ENCODE peak calls at places on chromosomes 4 and X, in eight cellular contexts. B is posterior cingulate gyrus; M is non-pigmented ciliary epithelial cell; E is NCI-H526 treated with DMSO at 0.1 percent for 48 hours; A is AG10803; R is heart right ventricle; H is NK-92 treated with Interleukin-12 subunit alpha and Interleukin-12 subunit beta, amount 100 ng/mL, for 24 hours; Z is NCI-H510A treated with DMSO at 0.1 percent for 48 hours. G is an unnamed sample.

GRCh38 chr4:7843831-7844230 is 95.8 kb downstream of the AFAP1 start:
- DNase-seq in Z (no peak), B (no peak), H (no peak), M (no peak), E (no peak), A (no peak), R (no peak), G (no peak)

GRCh38 chrX:39336709-39337294 is 535.5 kb downstream of the MID1IP1 start:
- DNase-seq in M (no peak), E (no peak), R (no peak), B (no peak), A (no peak), Z (peak; percentile 43), H (no peak), G (no peak)

GRCh38 chrX:118499295-118499694 is 3.7 kb downstream of the DOCK11 start:
- DNase-seq in H (no peak), B (no peak), E (peak; percentile 79), A (no peak), Z (peak; percentile 12), M (no peak), R (no peak), G (no peak)

GRCh38 chr4:105146286-105147219 is at the start of gene TET2:
- DNase-seq in H (no peak), A (peak; percentile 80), E (peak; percentile 50), Z (peak; percentile 34), B (peak; percentile 82), R (peak; percentile 79), M (peak; percentile 55), G (peak; percentile 76)

GRCh38 chrX:20026278-20026677 is 35.4 kb upstream of the BCLAF3 start:
- DNase-seq in E (no peak), B (no peak), M (peak; percentile 15), R (no peak), Z (no peak), A (peak; percentile 61), H (no peak), G (no peak)

GRCh38 chr4:144831971-144832370 is 186.0 kb downstream of the HHIP start:
- DNase-seq in A (no peak), M (no peak), B (no peak), H (no peak), R (no peak), E (no peak), Z (peak; percentile 2), G (no peak)

GRCh38 chr4:145814246-145814645 is 124.4 kb downstream of the ZNF827 start:
- DNase-seq in B (no peak), M (no peak), H (no peak), E (no peak), A (no peak), R (no peak), Z (no peak), G (no peak)

GRCh38 chr4:187739771-187740170 is 255.8 kb upstream of the ZFP42 start:
- DNase-seq in Z (no peak), E (no peak), M (no peak), B (no peak), R (no peak), A (no peak), H (no peak), G (no peak)

GRCh38 chr4:19961092-19961491 is 290.6 kb upstream of the SLIT2 start:
- DNase-seq in B (no peak), Z (no peak), R (no peak), A (peak; percentile 91), E (no peak), H (no peak), M (no peak), G (no peak)

GRCh38 chr4:161799687-161800086 is 364.1 kb downstream of the FSTL5 start:
- DNase-seq in Z (peak; percentile 83), A (no peak), R (no peak), B (no peak), E (no peak), H (no peak), M (no peak), G (no peak)

GRCh38 chr4:40190880-40191815 is 5.7 kb upstream of the RHOH start:
- DNase-seq in E (peak; percentile 84), Z (peak; percentile 54), H (no peak), M (no peak), B (no peak), A (no peak), R (no peak), G (no peak)

GRCh38 chr4:53185853-53186590 is 179.8 kb downstream of the SCFD2 start:
- DNase-seq in M (no peak), R (no peak), H (no peak), E (no peak), B (no peak), Z (no peak), A (peak; percentile 81), G (no peak)

GRCh38 chr4:186104895-186105720 is 604 bp downstream of the FAM149A start:
- DNase-seq in R (peak; percentile 27), M (no peak), H (no peak), B (no peak), E (no peak), Z (no peak), A (no peak), G (no peak)

GRCh38 chrX:117707948-117708743 is 408.5 kb downstream of the KLHL13 start:
- DNase-seq in H (no peak), Z (no peak), B (no peak), R (no peak), A (no peak), E (no peak), M (no peak), G (no peak)

GRCh38 chrX:22912598-22912997 is 87.2 kb upstream of the DDX53 start:
- DNase-seq in Z (no peak), E (no peak), R (no peak), H (no peak), B (no peak), A (no peak), M (no peak), G (no peak)

GRCh38 chr4:150229538-150229937 is 151.3 kb downstream of the DCLK2 start:
- DNase-seq in M (peak; percentile 45), B (no peak), E (no peak), Z (no peak), R (no peak), A (peak; percentile 43), H (no peak), G (no peak)

GRCh38 chr4:151574968-151575367 is 166.0 kb downstream of the FHIP1A start:
- DNase-seq in E (no peak), R (no peak), A (no peak), M (no peak), H (no peak), Z (no peak), B (no peak), G (no peak)

GRCh38 chr4:158729716-158730559 is 6.7 kb upstream of the PPID start:
- DNase-seq in Z (peak; percentile 13), M (no peak), E (peak; percentile 19), R (peak; percentile 41), A (peak; percentile 68), B (peak; percentile 43), H (no peak), G (peak; percentile 74)

GRCh38 chr4:109703664-109704351 is 563 bp upstream of the CASP6 start:
- DNase-seq in H (no peak), E (no peak), B (no peak), R (no peak), Z (peak; percentile 19), M (no peak), A (no peak), G (peak; percentile 10)

GRCh38 chrX:140799216-140799615 is 89.7 kb downstream of the LINC00632 start:
- DNase-seq in B (no peak), H (no peak), E (no peak), Z (no peak), R (no peak), A (no peak), M (no peak), G (no peak)